ENCODE peak calls at places on chromosomes 7 and 10, in five cellular contexts. B is adrenal gland, M is cardiac fibroblast, R is fibroblast of lung, T is suprapubic skin. Y is an unnamed sample.

GRCh38 chr10:8852546-8852945 is 798.1 kb downstream of the GATA3 start:
- DNase-seq in B (no peak), T (no peak), R (no peak), M (no peak), Y (no peak)

GRCh38 chr7:46902463-46902862 is 679.4 kb downstream of the TNS3 start:
- DNase-seq in T (no peak), M (no peak), B (no peak), R (no peak), Y (peak)

GRCh38 chr10:131670341-131670740 is 230.5 kb upstream of the PPP2R2D start:
- DNase-seq in M (no peak), B (no peak), R (no peak), T (no peak), Y (no peak)

GRCh38 chr7:100080895-100081534 is 508 bp downstream of the ZNF3 start:
- DNase-seq in R (peak), T (no peak), B (no peak), M (no peak), Y (peak)

GRCh38 chr7:132511387-132511786 is 64.9 kb downstream of the PLXNA4 start:
- DNase-seq in M (no peak), B (no peak), R (no peak), T (no peak), Y (no peak)

GRCh38 chr10:89001428-89002072 is 11.0 kb downstream of the FAS start:
- DNase-seq in B (no peak), R (peak), M (peak), T (no peak), Y (peak)

GRCh38 chr10:73096041-73096451 is 620 bp downstream of the P4HA1 start:
- DNase-seq in R (peak), M (peak), B (peak), T (peak), Y (peak)

GRCh38 chr7:30510124-30511074 is 5.8 kb upstream of the GGCT start:
- DNase-seq in T (no peak), B (peak), R (peak), M (peak), Y (peak)

GRCh38 chr7:158498443-158499108 is 89.0 kb downstream of the PTPRN2 start:
- DNase-seq in M (no peak), T (no peak), R (no peak), B (no peak), Y (no peak)

GRCh38 chr7:16880469-16881034 is 1.2 kb downstream of the AGR3 start:
- DNase-seq in B (no peak), R (no peak), T (no peak), M (no peak), Y (no peak)

GRCh38 chr7:93810571-93810970 is 80.0 kb downstream of the TFPI2 start:
- DNase-seq in R (no peak), B (no peak), M (peak), T (no peak), Y (no peak)

GRCh38 chr7:4472739-4473138 is 209.4 kb upstream of the FOXK1 start:
- DNase-seq in M (no peak), R (no peak), B (no peak), T (no peak), Y (no peak)

GRCh38 chr7:138864667-138865066 is 66.7 kb upstream of the ATP6V0A4 start:
- DNase-seq in B (no peak), R (peak), M (peak), T (no peak), Y (peak)

GRCh38 chr7:135193615-135194081 is 17.7 kb downstream of the WDR91 start:
- DNase-seq in B (no peak), T (no peak), R (peak), M (peak), Y (peak)

GRCh38 chr7:91852263-91852741 is 28.2 kb downstream of the MTERF1 start:
- DNase-seq in M (peak), T (no peak), B (no peak), R (no peak), Y (peak)

GRCh38 chr10:132001238-132001977 is 19.7 kb upstream of the BNIP3 start:
- DNase-seq in M (peak), B (peak), T (no peak), R (peak), Y (peak)

GRCh38 chr7:156928406-156928747 is 21.1 kb upstream of the NOM1 start:
- DNase-seq in R (no peak), M (no peak), T (peak), B (no peak), Y (no peak)

GRCh38 chr10:101961591-101962498 is 94.1 kb downstream of the ARMH3 start:
- DNase-seq in R (peak), M (peak), T (no peak), B (peak), Y (peak)

GRCh38 chr10:88152720-88153119 is 289.3 kb downstream of the PTEN start:
- DNase-seq in R (peak), M (peak), B (no peak), T (no peak), Y (peak)

GRCh38 chr7:50869108-50869716 is 86.5 kb upstream of the GRB10 start:
- DNase-seq in M (peak), R (peak), B (no peak), T (no peak), Y (peak)

GRCh38 chr7:24728503-24729364 is 28.5 kb downstream of the GSDME start:
- DNase-seq in R (peak), B (no peak), T (no peak), M (peak), Y (peak)

GRCh38 chr10:26800468-26800867 is 60.3 kb downstream of the ABI1 start:
- DNase-seq in R (no peak), T (no peak), M (no peak), B (no peak), Y (no peak)

GRCh38 chr7:139798221-139798620 is 20.4 kb upstream of the HIPK2 start:
- DNase-seq in B (no peak), M (no peak), T (no peak), R (no peak), Y (no peak)

GRCh38 chr10:122567056-122567660 is 6.6 kb downstream of the DMBT1 start:
- DNase-seq in R (peak), T (no peak), M (peak), B (no peak), Y (peak)

GRCh38 chr7:116670409-116671036 is 1.5 kb upstream of the MET start:
- DNase-seq in T (no peak), B (no peak), M (peak), R (no peak), Y (no peak)

GRCh38 chr7:99793443-99793842 is 9.5 kb upstream of the CYP3A4 start:
- DNase-seq in M (no peak), R (no peak), B (no peak), T (no peak), Y (no peak)

DNA sequence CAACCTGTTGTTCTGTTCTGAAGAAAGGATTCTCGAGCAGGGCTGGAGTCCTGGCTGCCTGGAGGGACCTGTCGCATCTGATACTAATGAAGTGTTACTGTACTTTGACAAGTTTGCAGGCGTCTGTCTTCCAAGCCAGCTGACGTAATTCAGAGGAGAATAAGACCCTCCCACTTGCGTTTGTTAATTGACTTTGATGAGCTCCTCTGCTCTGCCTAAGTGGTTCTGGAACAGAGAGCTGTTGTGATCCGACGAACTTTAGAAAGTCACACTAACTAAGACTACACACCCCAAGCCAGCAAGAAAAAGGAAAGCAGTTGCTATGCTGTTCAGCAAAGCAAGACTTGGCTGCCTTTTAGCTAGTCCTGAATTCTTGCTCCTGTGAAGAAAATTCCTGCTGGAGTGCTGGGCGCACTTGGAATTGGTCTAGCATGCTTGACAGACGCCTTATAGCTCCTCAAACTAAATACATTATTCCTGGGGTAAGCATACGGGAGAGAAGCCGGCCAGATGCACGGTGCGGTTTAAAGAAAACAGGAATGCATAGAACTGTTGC is 200.3 kb downstream of the CACNB2 start:
- DNase-seq in R (peak), M (peak), B (no peak), T (no peak), Y (no peak)
- H3K4me3 ChIP-seq in R (peak), M (no peak), B (no peak), T (peak), Y (peak)

GRCh38 chr7:3075441-3075840 is 31.8 kb upstream of the CARD11 start:
- DNase-seq in T (no peak), M (no peak), B (no peak), R (no peak), Y (peak)
- TF ChIP-seq CTCF in T (no peak), M (no peak), B (no peak), R (no peak), Y (no peak)

DNA sequence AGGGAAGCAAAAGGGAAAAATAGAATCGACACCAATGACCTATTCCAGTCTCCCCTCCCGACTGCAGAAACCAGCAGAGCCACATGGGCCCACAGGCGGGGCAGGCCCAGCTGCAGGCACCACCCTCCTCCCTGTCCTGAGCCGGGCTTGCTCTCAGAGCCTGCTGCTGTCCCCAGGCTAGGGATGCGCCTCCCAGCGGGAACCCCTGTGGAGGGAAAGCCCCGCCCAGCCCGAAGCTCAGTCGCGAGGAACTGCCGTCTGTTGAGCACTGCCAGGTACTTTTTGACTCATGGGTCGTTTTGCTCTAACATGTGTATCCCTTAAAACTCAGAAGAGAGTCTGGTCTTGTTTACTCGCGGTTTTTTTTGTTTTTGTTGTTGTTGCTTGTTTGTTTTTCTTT is 124.5 kb upstream of the RET start:
- DNase-seq in T (peak), R (no peak), B (no peak), M (no peak), Y (peak)
- H3K4me3 ChIP-seq in T (peak), R (no peak), B (no peak), M (no peak), Y (no peak)

GRCh38 chr10:48695636-48696534 is 11.2 kb downstream of the WDFY4 start:
- DNase-seq in M (no peak), B (no peak), T (no peak), R (no peak), Y (no peak)

GRCh38 chr10:48692748-48693147 is 8.1 kb downstream of the WDFY4 start:
- DNase-seq in B (no peak), R (no peak), T (no peak), M (no peak), Y (no peak)

GRCh38 chr10:48693206-48693605 is 8.5 kb downstream of the WDFY4 start:
- DNase-seq in T (no peak), M (no peak), R (no peak), B (no peak), Y (no peak)

GRCh38 chr10:48696535-48696873 is 11.8 kb downstream of the WDFY4 start:
- DNase-seq in M (no peak), B (no peak), R (no peak), T (no peak), Y (no peak)

GRCh38 chr10:48694371-48695030 is 9.8 kb downstream of the WDFY4 start:
- DNase-seq in T (no peak), R (no peak), M (no peak), B (no peak), Y (no peak)
- TF ChIP-seq CTCF in T (no peak), R (no peak), M (no peak), B (no peak), Y (no peak)

GRCh38 chr7:36512607-36513006 is 122.9 kb downstream of the ANLN start:
- DNase-seq in T (peak), B (no peak), M (no peak), R (no peak), Y (no peak)

GRCh38 chr7:36509962-36510361 is 120.3 kb downstream of the ANLN start:
- DNase-seq in B (no peak), M (no peak), T (no peak), R (no peak), Y (no peak)

GRCh38 chr7:36507868-36508440 is 118.3 kb downstream of the ANLN start:
- DNase-seq in T (peak), M (no peak), B (no peak), R (no peak), Y (no peak)

GRCh38 chr7:36506130-36506794 is 116.6 kb downstream of the ANLN start:
- DNase-seq in R (no peak), B (no peak), M (no peak), T (peak), Y (no peak)

DNA sequence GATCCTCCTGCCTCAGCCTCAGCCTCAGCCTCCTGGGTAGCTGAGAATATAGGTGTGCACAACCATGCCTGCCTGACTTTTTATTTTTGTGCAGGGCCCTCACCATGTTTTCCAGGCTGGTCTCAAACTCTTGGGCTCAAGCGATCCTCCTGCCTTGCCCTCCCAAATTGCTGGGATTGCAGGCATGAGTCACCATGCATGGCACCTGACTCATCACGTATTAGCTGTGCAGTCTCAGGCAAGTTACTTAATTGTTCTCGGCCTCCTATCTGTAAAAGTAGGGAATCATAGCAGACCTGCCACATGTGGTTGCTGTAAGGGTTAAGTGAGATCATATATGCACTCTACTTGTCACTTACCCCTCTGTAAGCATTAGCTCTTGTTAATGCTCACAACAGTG is 117.2 kb downstream of the ANLN start:
- DNase-seq in M (no peak), T (peak), B (no peak), R (peak), Y (peak)
- H3K4me3 ChIP-seq in M (no peak), T (no peak), B (no peak), R (no peak), Y (no peak)

DNA sequence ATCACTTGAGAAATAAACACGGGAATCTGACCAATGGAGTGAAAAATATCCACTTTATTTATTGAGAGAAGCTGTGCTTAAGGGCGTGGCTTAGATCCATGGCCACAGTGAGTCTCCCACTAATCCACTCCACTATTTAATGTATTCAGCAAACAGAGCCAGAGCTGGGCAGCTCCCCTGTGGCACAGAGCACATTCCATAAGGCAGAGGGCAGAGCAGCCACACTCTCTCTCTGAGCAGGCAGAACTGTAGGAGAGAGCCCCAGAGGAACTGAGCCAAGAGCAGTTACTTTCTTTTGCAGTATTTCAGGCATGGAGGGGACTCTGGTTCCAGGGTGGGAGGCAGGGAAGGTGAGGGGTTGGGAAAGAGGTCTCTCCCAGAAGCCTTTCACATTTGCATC is 106.0 kb downstream of the GALNT17 start:
- DNase-seq in M (no peak), T (no peak), B (peak), R (no peak), Y (no peak)
- TF ChIP-seq CTCF in M (no peak), T (no peak), B (no peak), R (no peak), Y (no peak)

GRCh38 chr10:52621635-52622079 is 150.9 kb downstream of the MBL2 start:
- DNase-seq in T (no peak), M (peak), R (peak), B (no peak), Y (peak)
- H3K4me3 ChIP-seq in T (no peak), M (no peak), R (no peak), B (no peak), Y (no peak)

GRCh38 chr7:154791611-154792010 is 211.3 kb downstream of the PAXIP1 start:
- DNase-seq in B (no peak), M (no peak), T (no peak), R (no peak), Y (no peak)

GRCh38 chr7:154785898-154786297 is 217.0 kb downstream of the PAXIP1 start:
- DNase-seq in R (no peak), T (no peak), M (no peak), B (no peak), Y (no peak)

GRCh38 chr7:154794147-154794780 is 208.7 kb downstream of the PAXIP1 start:
- DNase-seq in T (no peak), B (peak), R (no peak), M (no peak), Y (no peak)

GRCh38 chr7:154792436-154793055 is 210.4 kb downstream of the PAXIP1 start:
- DNase-seq in R (no peak), B (no peak), T (no peak), M (no peak), Y (no peak)

GRCh38 chr7:154789404-154789803 is 213.5 kb downstream of the PAXIP1 start:
- DNase-seq in R (no peak), M (no peak), B (no peak), T (no peak), Y (no peak)
- TF ChIP-seq CTCF in R (no peak), M (no peak), B (peak), T (no peak), Y (no peak)